ENCODE peak calls at places on chromosomes 16 and 17, in seven cellular contexts. W is vagina, V is upper lobe of left lung, L is prostate gland, T is SK-N-SH, X is transverse colon, Q is breast epithelium. N is an unnamed sample.

GRCh38 chr16:68429081-68429740 is 19.1 kb downstream of the SMPD3 start:
- DNase-seq in W (no peak), V (no peak), L (no peak), T (no peak), X (no peak), Q (no peak), N (no peak)

GRCh38 chr17:76707985-76708807 is 2.6 kb downstream of the MXRA7 start:
- DNase-seq in W (no peak), V (no peak), L (no peak), T (peak; percentile 52), X (no peak), Q (no peak), N (no peak)

GRCh38 chr16:68450741-68451140 is 2.4 kb upstream of the SMPD3 start:
- DNase-seq in W (no peak), V (no peak), L (no peak), T (no peak), X (no peak), Q (no peak), N (no peak)

GRCh38 chr17:56653877-56654276 is 60.4 kb downstream of the NOG start:
- DNase-seq in W (no peak), V (peak; percentile 40), L (no peak), T (peak; percentile 32), X (no peak), Q (no peak), N (no peak)

GRCh38 chr16:73173396-73173795 is 125.5 kb upstream of the ZFHX3 start:
- DNase-seq in W (no peak), V (no peak), L (no peak), T (no peak), X (no peak), Q (no peak), N (no peak)

GRCh38 chr16:84557504-84557903 is 53.0 kb upstream of the MEAK7 start:
- DNase-seq in W (no peak), V (no peak), L (no peak), T (no peak), X (no peak), Q (no peak), N (peak; percentile 68)

GRCh38 chr16:67019171-67019570 is 9.8 kb upstream of the CBFB start:
- DNase-seq in W (no peak), V (no peak), L (no peak), T (no peak), X (no peak), Q (peak; percentile 3), N (no peak)

GRCh38 chr17:31320791-31321190 is 631 bp downstream of the EVI2A start:
- DNase-seq in W (no peak), V (no peak), L (no peak), T (peak; percentile 10), X (no peak), Q (no peak), N (no peak)

GRCh38 chr16:4176794-4177438 is 60.7 kb upstream of the ADCY9 start:
- DNase-seq in W (no peak), V (no peak), L (no peak), T (no peak), X (peak; percentile 16), Q (no peak), N (no peak)

GRCh38 chr16:72677662-72678447 is 370.1 kb downstream of the ZFHX3 start:
- DNase-seq in W (no peak), V (no peak), L (no peak), T (no peak), X (peak; percentile 48), Q (no peak), N (no peak)

GRCh38 chr16:88282221-88283041 is 100.3 kb upstream of the ZNF469 start:
- DNase-seq in W (no peak), V (no peak), L (peak; percentile 15), T (peak; percentile 86), X (no peak), Q (no peak), N (no peak)

GRCh38 chr16:4597174-4597573 is 17.5 kb downstream of the UBALD1 start:
- DNase-seq in W (no peak), V (peak; percentile 35), L (no peak), T (peak; percentile 31), X (no peak), Q (no peak), N (no peak)

GRCh38 chr17:48333034-48333491 is 97.0 kb downstream of the SKAP1 start:
- DNase-seq in W (no peak), V (no peak), L (no peak), T (no peak), X (no peak), Q (no peak), N (no peak)
- H3K27me3 ChIP-seq in W (no peaks in the 10 kb centered on the region), V (no peaks in the 10 kb centered on the region), L (peaks cover 6% of the 10 kb centered on the region), T (peaks cover 63% of the 10 kb centered on the region), X (peaks cover 80% of the 10 kb centered on the region), Q (no peaks in the 10 kb centered on the region), N (no peaks in the 10 kb centered on the region)

GRCh38 chr16:50311891-50312501 is 45.6 kb downstream of the ADCY7 start:
- DNase-seq in W (no peak), V (peak; percentile 19), L (peak; percentile 3), T (no peak), X (no peak), Q (no peak), N (peak; percentile 67)

GRCh38 chr16:50310308-50311133 is 44.2 kb downstream of the ADCY7 start:
- DNase-seq in W (no peak), V (peak; percentile 20), L (no peak), T (peak; percentile 28), X (no peak), Q (peak; percentile 33), N (peak; percentile 76)

GRCh38 chr16:50309527-50310307 is 43.4 kb downstream of the ADCY7 start:
- DNase-seq in W (peak; percentile 93), V (peak; percentile 16), L (no peak), T (peak; percentile 82), X (no peak), Q (peak; percentile 40), N (peak; percentile 62)

GRCh38 chr16:50309156-50309526 is 42.8 kb downstream of the ADCY7 start:
- DNase-seq in W (no peak), V (no peak), L (no peak), T (no peak), X (no peak), Q (no peak), N (no peak)

DNA sequence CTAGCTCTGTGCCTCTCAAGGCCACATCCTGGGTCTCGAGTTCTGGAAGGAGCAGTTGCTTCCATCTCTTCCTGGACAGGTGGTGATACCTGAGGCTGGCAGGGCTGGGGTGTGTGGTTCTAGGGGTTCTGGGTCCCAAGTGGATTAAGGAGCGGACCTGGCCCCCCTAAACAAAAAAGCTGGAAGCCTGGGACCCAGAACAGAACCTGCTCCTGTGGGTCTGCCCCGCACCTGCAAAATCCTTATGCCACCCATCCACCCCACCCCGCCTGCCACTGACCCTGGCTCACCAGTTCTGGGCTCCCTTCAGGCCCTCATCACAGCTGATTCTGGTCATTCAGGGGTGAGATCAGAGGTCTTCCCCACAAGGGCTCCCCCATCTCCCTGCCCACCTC is 44.8 kb downstream of the ADCY7 start:
- DNase-seq in W (no peak), V (no peak), L (no peak), T (peak; percentile 26), X (no peak), Q (no peak), N (peak; percentile 53)
- H3K9me3 ChIP-seq in W (no peaks in the 10 kb centered on the region), V (no peaks in the 10 kb centered on the region), L (no peaks in the 10 kb centered on the region), T (no peaks in the 10 kb centered on the region), X (no peaks in the 10 kb centered on the region), Q (no peaks in the 10 kb centered on the region), N (no peaks in the 10 kb centered on the region)

DNA sequence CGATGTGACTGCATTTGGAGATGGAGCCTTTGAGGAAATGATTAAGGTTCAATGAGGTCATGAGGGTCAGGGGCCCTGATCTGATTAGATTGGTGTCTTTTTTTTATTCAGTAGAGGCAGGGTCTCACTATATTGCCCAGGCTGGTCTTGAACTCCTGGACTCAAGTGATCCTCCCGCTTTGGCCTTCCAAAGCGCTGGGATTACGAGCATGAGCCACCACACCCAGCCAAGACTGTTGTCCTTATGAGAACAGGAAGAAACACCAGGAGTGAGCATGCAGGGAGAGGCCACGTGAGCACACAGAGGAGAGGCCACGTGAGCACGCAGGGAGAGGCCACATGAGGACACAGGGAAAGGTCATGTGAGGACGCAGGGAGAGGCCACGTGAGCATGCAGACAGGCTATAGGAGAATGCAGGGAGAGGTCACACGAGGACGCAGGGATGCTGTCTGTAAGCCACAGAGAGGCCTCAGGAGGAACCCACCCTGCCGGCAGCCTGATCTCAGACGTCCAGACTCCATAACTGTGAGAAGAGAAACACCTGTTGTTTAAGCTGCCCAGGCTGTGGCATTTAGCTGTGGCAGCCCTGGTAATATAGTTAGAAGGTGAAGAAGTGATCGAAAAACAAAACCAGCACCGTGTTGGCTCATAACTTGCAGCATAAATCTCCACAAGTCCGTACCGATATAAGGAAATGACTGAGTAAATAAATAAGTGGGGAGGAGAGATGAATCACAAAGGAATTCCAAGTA is 14.5 kb upstream of the CSNK1D start:
- DNase-seq in W (no peak), V (peak; percentile 97), L (peak; percentile 88), T (no peak), X (peak; percentile 90), Q (peak; percentile 77), N (no peak)
- TF ChIP-seq POLR2AphosphoS5 in W (peak; percentile 76), V (peak; percentile 89), L (peak; percentile 97), T (no peak), X (peak; percentile 74), Q (peak; percentile 70), N (peak; percentile 44)

GRCh38 chr16:1571012-1571671 is 37.7 kb downstream of the TMEM204 start:
- DNase-seq in W (no peak), V (no peak), L (no peak), T (no peak), X (no peak), Q (no peak), N (no peak)

GRCh38 chr16:1567988-1568387 is 34.5 kb downstream of the TMEM204 start:
- DNase-seq in W (no peak), V (no peak), L (no peak), T (no peak), X (no peak), Q (no peak), N (no peak)

GRCh38 chr16:1575578-1575977 is 36.3 kb downstream of the IFT140 start:
- DNase-seq in W (no peak), V (no peak), L (no peak), T (no peak), X (no peak), Q (no peak), N (no peak)

GRCh38 chr16:1573301-1573700 is 38.6 kb downstream of the IFT140 start:
- DNase-seq in W (no peak), V (no peak), L (no peak), T (no peak), X (no peak), Q (peak; percentile 67), N (no peak)

GRCh38 chr16:1572664-1573063 is 39.2 kb downstream of the TMEM204 start:
- DNase-seq in W (no peak), V (no peak), L (no peak), T (no peak), X (no peak), Q (peak; percentile 65), N (no peak)
- H3K27me3 ChIP-seq in W (no peaks in the 10 kb centered on the region), V (no peaks in the 10 kb centered on the region), L (no peaks in the 10 kb centered on the region), T (no peaks in the 10 kb centered on the region), X (no peaks in the 10 kb centered on the region), Q (no peaks in the 10 kb centered on the region), N (no peaks in the 10 kb centered on the region)

DNA sequence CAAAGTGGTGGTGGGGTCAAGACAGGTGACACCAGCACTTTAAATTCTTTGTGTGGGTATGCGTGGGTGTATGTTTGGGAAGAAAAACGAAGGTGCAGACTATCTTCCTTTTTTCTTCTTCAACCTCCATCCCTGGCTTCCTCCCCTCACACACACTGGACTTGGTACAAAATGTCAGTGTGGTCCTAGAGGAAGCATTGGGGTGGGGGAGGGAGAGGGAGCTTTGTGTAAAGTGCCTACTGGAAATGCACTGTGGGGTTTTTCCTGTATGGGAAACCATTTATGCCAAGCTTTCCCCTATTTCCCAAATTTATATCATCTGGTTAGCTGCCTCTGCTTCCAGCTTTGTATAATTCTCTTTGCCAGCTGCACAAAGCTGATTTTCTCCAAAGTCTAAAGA is 44.4 kb downstream of the SLFN12L start:
- DNase-seq in W (no peak), V (no peak), L (no peak), T (no peak), X (no peak), Q (no peak), N (no peak)
- H3K9me3 ChIP-seq in W (no peaks in the 10 kb centered on the region), V (no peaks in the 10 kb centered on the region), L (no peaks in the 10 kb centered on the region), T (no peaks in the 10 kb centered on the region), X (no peaks in the 10 kb centered on the region), Q (no peaks in the 10 kb centered on the region), N (no peaks in the 10 kb centered on the region)